ENCODE peak calls at places on chromosomes 7 and 10, in nine cellular contexts. X is epithelial cell of esophagus, H is A549, B is BE2C, S is foreskin fibroblast, Z is kidney epithelial cell, K is pancreas, U is PC-3, J is cardiac fibroblast. G is an unnamed sample.

GRCh38 chr10:67697646-67698245 is 1.8 kb upstream of the CTNNA3 start:
- DNase-seq in X (peak), H (peak), B (peak), S (peak), Z (peak), K (no peak), U (peak), J (peak), G (peak)

GRCh38 chr10:56316603-56317002 is 44.5 kb downstream of the ZWINT start:
- DNase-seq in X (peak), H (no peak), B (no peak), S (no peak), Z (no peak), K (no peak), U (no peak), J (no peak), G (no peak)

GRCh38 chr7:22356855-22357310 is at the start of gene RAPGEF5:
- DNase-seq in X (peak), H (no peak), B (peak), S (peak), Z (no peak), K (peak), U (peak), J (no peak), G (no peak)

GRCh38 chr10:73910401-73910763 is 550 bp upstream of the PLAU start:
- DNase-seq in X (peak), H (peak), B (no peak), S (no peak), Z (no peak), K (no peak), U (peak), J (no peak), G (no peak)

GRCh38 chr10:50360077-50360476 is 108.8 kb upstream of the ASAH2 start:
- DNase-seq in X (no peak), H (no peak), B (no peak), S (no peak), Z (no peak), K (no peak), U (no peak), J (no peak), G (no peak)

GRCh38 chr10:98469532-98469931 is 22.8 kb upstream of the HPS1 start:
- DNase-seq in X (no peak), H (no peak), B (no peak), S (peak), Z (no peak), K (no peak), U (no peak), J (no peak), G (no peak)

GRCh38 chr10:132421377-132422168 is 24.6 kb downstream of the PWWP2B start:
- DNase-seq in X (peak), H (peak), B (no peak), S (peak), Z (no peak), K (peak), U (peak), J (peak), G (peak)

GRCh38 chr10:86308056-86308455 is 58.5 kb downstream of the GRID1 start:
- DNase-seq in X (no peak), H (no peak), B (no peak), S (no peak), Z (no peak), K (no peak), U (no peak), J (no peak), G (no peak)

GRCh38 chr7:22480523-22481075 is 19.4 kb downstream of the STEAP1B start:
- DNase-seq in X (no peak), H (no peak), B (peak), S (no peak), Z (no peak), K (peak), U (no peak), J (no peak), G (no peak)

GRCh38 chr10:11763501-11763861 is 21.3 kb downstream of the ECHDC3 start:
- DNase-seq in X (no peak), H (no peak), B (no peak), S (no peak), Z (no peak), K (no peak), U (no peak), J (no peak), G (no peak)

GRCh38 chr7:41752615-41753014 is 49.7 kb upstream of the INHBA start:
- DNase-seq in X (no peak), H (no peak), B (no peak), S (no peak), Z (no peak), K (no peak), U (no peak), J (no peak), G (no peak)

GRCh38 chr7:46713868-46714596 is 793.0 kb upstream of the IGFBP3 start:
- DNase-seq in X (no peak), H (no peak), B (no peak), S (peak), Z (no peak), K (no peak), U (no peak), J (no peak), G (peak)

GRCh38 chr10:129605266-129605985 is 138.4 kb downstream of the MGMT start:
- DNase-seq in X (no peak), H (no peak), B (no peak), S (no peak), Z (no peak), K (no peak), U (no peak), J (no peak), G (peak)

GRCh38 chr7:47884675-47885074 is 63.6 kb downstream of the PKD1L1 start:
- DNase-seq in X (peak), H (no peak), B (no peak), S (no peak), Z (no peak), K (no peak), U (no peak), J (no peak), G (no peak)

GRCh38 chr10:7153750-7154149 is 257.1 kb downstream of the SFMBT2 start:
- DNase-seq in X (peak), H (peak), B (no peak), S (peak), Z (peak), K (no peak), U (peak), J (no peak), G (no peak)

GRCh38 chr7:16268821-16269768 is 152.2 kb downstream of the CRPPA start:
- DNase-seq in X (peak), H (peak), B (peak), S (peak), Z (peak), K (no peak), U (peak), J (peak), G (peak)

GRCh38 chr10:105328441-105328840 is 687.4 kb downstream of the SORCS3 start:
- DNase-seq in X (no peak), H (no peak), B (no peak), S (peak), Z (no peak), K (no peak), U (no peak), J (no peak), G (no peak)

GRCh38 chr10:95290446-95290800 is 380 bp downstream of the PDLIM1 start:
- DNase-seq in X (no peak), H (no peak), B (no peak), S (no peak), Z (no peak), K (no peak), U (no peak), J (no peak), G (no peak)

GRCh38 chr7:132030161-132030568 is 473.7 kb upstream of the PODXL start:
- DNase-seq in X (no peak), H (no peak), B (peak), S (no peak), Z (no peak), K (peak), U (peak), J (no peak), G (peak)

GRCh38 chr10:102752934-102753664 is 9.4 kb downstream of the WBP1L start:
- DNase-seq in X (peak), H (peak), B (peak), S (peak), Z (no peak), K (no peak), U (peak), J (peak), G (no peak)

GRCh38 chr7:79471283-79471682 is 17.8 kb upstream of the MAGI2 start:
- DNase-seq in X (no peak), H (no peak), B (no peak), S (no peak), Z (no peak), K (no peak), U (peak), J (no peak), G (no peak)

GRCh38 chr7:123075838-123076462 is 80.5 kb upstream of the TAS2R16 start:
- DNase-seq in X (no peak), H (no peak), B (no peak), S (no peak), Z (no peak), K (no peak), U (no peak), J (no peak), G (no peak)

GRCh38 chr7:40733578-40733977 is 598.8 kb downstream of the SUGCT start:
- DNase-seq in X (no peak), H (no peak), B (no peak), S (no peak), Z (no peak), K (no peak), U (no peak), J (no peak), G (no peak)

GRCh38 chr7:155670521-155670920 is 26.1 kb downstream of the RBM33 start:
- DNase-seq in X (no peak), H (no peak), B (no peak), S (no peak), Z (no peak), K (no peak), U (no peak), J (no peak), G (no peak)

GRCh38 chr7:102169651-102170416 is 116.8 kb upstream of the SH2B2 start:
- DNase-seq in X (no peak), H (no peak), B (no peak), S (no peak), Z (no peak), K (peak), U (no peak), J (peak), G (no peak)

GRCh38 chr10:37803269-37803668 is 54.1 kb downstream of the ZNF248 start:
- DNase-seq in X (peak), H (no peak), B (no peak), S (no peak), Z (no peak), K (no peak), U (no peak), J (no peak), G (no peak)

GRCh38 chr10:79079490-79080355 is 11.0 kb downstream of the ZMIZ1 start:
- DNase-seq in X (no peak), H (peak), B (peak), S (peak), Z (no peak), K (no peak), U (peak), J (peak), G (no peak)

GRCh38 chr7:24602860-24603456 is 29.7 kb downstream of the PALS2 start:
- DNase-seq in X (no peak), H (no peak), B (no peak), S (no peak), Z (no peak), K (no peak), U (no peak), J (no peak), G (no peak)

GRCh38 chr7:69510114-69510513 is 88.2 kb upstream of the AUTS2 start:
- DNase-seq in X (no peak), H (no peak), B (no peak), S (no peak), Z (no peak), K (no peak), U (no peak), J (no peak), G (no peak)

GRCh38 chr7:27364344-27364758 is 121.7 kb downstream of the EVX1 start:
- DNase-seq in X (peak), H (no peak), B (no peak), S (peak), Z (peak), K (no peak), U (peak), J (peak), G (peak)

GRCh38 chr10:93566435-93567276 is at the start of gene FFAR4:
- DNase-seq in X (no peak), H (peak), B (no peak), S (no peak), Z (no peak), K (peak), U (peak), J (peak), G (no peak)

GRCh38 chr7:106613861-106614560 is 46.9 kb downstream of the CCDC71L start:
- DNase-seq in X (no peak), H (no peak), B (no peak), S (no peak), Z (no peak), K (no peak), U (no peak), J (peak), G (no peak)

GRCh38 chr7:110839866-110840265 is 251.1 kb upstream of the LRRN3 start:
- DNase-seq in X (no peak), H (peak), B (peak), S (peak), Z (no peak), K (no peak), U (peak), J (peak), G (no peak)
- TF ChIP-seq CTCF in X (no peak), H (no peak), B (peak), S (peak), Z (no peak), K (no peak), U (peak), J (peak), G (peak)

DNA sequence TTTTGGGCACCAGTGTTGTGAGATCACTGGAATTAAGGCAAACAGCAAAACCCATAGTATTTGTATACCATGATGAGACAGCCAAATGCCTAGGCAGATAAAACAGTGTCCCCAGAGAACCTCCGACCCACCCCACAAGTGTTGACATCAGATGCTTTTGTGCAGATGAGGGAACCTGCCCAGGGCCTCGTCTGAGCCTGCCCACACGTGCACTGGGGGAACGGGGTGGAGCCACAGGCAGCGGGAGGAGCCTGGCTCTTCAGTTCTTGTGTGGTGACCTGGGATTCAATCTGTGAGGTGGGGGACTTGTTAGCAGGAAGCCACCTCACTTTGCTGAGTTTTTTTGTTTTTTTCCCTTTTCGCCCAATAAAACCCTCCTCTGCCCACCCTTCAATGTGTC is 33.4 kb upstream of the OPTN start:
- DNase-seq in X (peak), H (no peak), B (no peak), S (no peak), Z (no peak), K (no peak), U (no peak), J (no peak), G (no peak)
- H3K4me3 ChIP-seq in X (no peak), H (no peak), B (no peak), S (no peak), Z (no peak), K (no peak), U (no peak), J (no peak), G (no peak)

GRCh38 chr7:74405191-74405898 is 48.4 kb upstream of the GTF2IRD1 start:
- DNase-seq in X (peak), H (peak), B (peak), S (no peak), Z (no peak), K (peak), U (no peak), J (no peak), G (no peak)
- TF ChIP-seq CTCF in X (peak), H (peak), B (peak), S (peak), Z (peak), K (no peak), U (peak), J (no peak), G (peak)

GRCh38 chr10:121597504-121598241 is 571 bp downstream of the FGFR2 start:
- DNase-seq in X (peak), H (no peak), B (peak), S (peak), Z (no peak), K (peak), U (no peak), J (peak), G (no peak)
- H3K4me3 ChIP-seq in X (peak), H (peak), B (peak), S (peak), Z (peak), K (peak), U (peak), J (no peak), G (peak)

G was measured in retinal pigment epithelial cell.